ENCODE peak calls at places on chromosomes 16 and 17, in ten cellular contexts. G is psoas muscle, B is A549, A is Karpas-422, R is left ventricle myocardium inferior, H is sigmoid colon, E is tibial nerve, M is Caco-2, U is kidney, N is GM23248. K is an unnamed sample.
A peak's percentile ranks its signal among the peaks of the same experiment; 100 is the strongest.

GRCh38 chr16:71995038-71995437 is 5.2 kb downstream of the PKD1L3 start:
- DNase-seq in R (no peak), A (no peak), E (no peak), H (no peak), N (no peak), M (no peak), G (no peak), U (no peak), B (no peak), K (no peak)

GRCh38 chr16:3112881-3113574 is 642 bp downstream of the ZNF205 start:
- DNase-seq in G (no peak), B (no peak), U (peak; percentile 36), E (no peak), M (no peak), R (no peak), N (peak; percentile 42), H (peak; percentile 77), A (no peak), K (no peak)

GRCh38 chr17:20302191-20302917 is 165.0 kb downstream of the LGALS9B start:
- DNase-seq in G (no peak), N (peak; percentile 10), A (no peak), E (no peak), M (no peak), B (no peak), R (no peak), H (no peak), U (no peak), K (no peak)

GRCh38 chr16:50411034-50411433 is 42.2 kb upstream of the BRD7 start:
- DNase-seq in H (no peak), A (no peak), M (no peak), E (no peak), U (no peak), B (no peak), R (no peak), N (no peak), G (no peak), K (no peak)

GRCh38 chr17:33241390-33241789 is 51.7 kb downstream of the ASIC2 start:
- DNase-seq in M (no peak), U (no peak), G (no peak), A (no peak), H (no peak), B (peak; percentile 33), R (no peak), N (peak; percentile 18), E (no peak), K (no peak)

GRCh38 chr17:43966276-43966675 is 12.5 kb upstream of the PYY start:
- DNase-seq in B (no peak), E (no peak), A (no peak), H (no peak), U (no peak), N (no peak), M (no peak), R (no peak), G (no peak), K (no peak)

GRCh38 chr17:45224671-45225050 is 3.0 kb downstream of the FMNL1 start:
- DNase-seq in A (no peak), B (no peak), M (no peak), G (peak; percentile 49), E (no peak), R (no peak), N (no peak), H (no peak), U (no peak), K (no peak)

GRCh38 chr17:35051579-35052239 is 11.8 kb downstream of the RFFL start:
- DNase-seq in A (no peak), H (no peak), U (no peak), E (no peak), R (no peak), M (no peak), G (no peak), N (peak; percentile 19), B (no peak), K (no peak)

GRCh38 chr17:18959845-18960240 is 7.9 kb downstream of the SLC5A10 start:
- DNase-seq in U (peak; percentile 26), R (no peak), M (no peak), N (no peak), H (no peak), G (peak; percentile 34), E (no peak), A (no peak), B (no peak), K (peak; percentile 51)

GRCh38 chr17:16934133-16934795 is 37.7 kb downstream of the TNFRSF13B start:
- DNase-seq in G (no peak), N (no peak), H (peak; percentile 45), U (no peak), A (no peak), M (peak; percentile 23), R (peak; percentile 7), E (no peak), B (no peak), K (no peak)

GRCh38 chr16:79067600-79067999 is 532.9 kb downstream of the MAF start:
- DNase-seq in U (no peak), B (no peak), A (no peak), H (no peak), M (no peak), N (peak; percentile 2), E (no peak), G (no peak), R (no peak), K (no peak)

GRCh38 chr17:47917581-47917980 is 21.5 kb downstream of the SP2 start:
- DNase-seq in H (no peak), R (no peak), U (no peak), B (no peak), G (no peak), M (no peak), N (no peak), E (no peak), A (no peak), K (no peak)

GRCh38 chr17:74145756-74146155 is 57.7 kb upstream of the RPL38 start:
- DNase-seq in A (no peak), N (no peak), U (no peak), R (no peak), E (no peak), M (no peak), B (no peak), G (no peak), H (no peak), K (peak; percentile 6)

DNA sequence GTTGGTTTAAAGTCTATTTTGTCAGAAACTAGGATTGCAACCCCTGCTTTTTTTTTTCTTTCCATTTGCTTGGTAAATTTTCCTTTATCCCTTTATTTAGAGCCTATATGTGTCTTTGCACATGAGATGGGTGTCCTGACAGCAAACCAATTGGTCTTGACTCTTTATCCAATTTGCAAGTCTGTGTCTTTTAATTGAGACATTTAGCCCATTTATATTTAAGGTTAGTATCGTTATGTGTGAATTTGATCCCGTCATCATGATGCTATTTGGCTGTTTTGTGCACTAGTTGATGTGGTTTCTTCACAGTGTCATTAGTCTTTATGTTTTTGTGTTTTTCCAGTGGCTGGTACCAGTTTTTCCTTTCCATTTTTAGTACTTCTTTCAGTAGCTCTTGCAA is 127.7 kb upstream of the ZNF267 start:
- DNase-seq in G (no peak), B (no peak), R (no peak), N (no peak), M (no peak), A (no peak), H (no peak), E (no peak), U (no peak), K (no peak)
- H3K9me3 ChIP-seq in G (peaks cover 85% of the 10 kb centered on the region), B (peaks cover 53% of the 10 kb centered on the region), R (peaks cover 99% of the 10 kb centered on the region), N (peaks cover 17% of the 10 kb centered on the region), M (peaks cover 2% of the 10 kb centered on the region), A (peaks cover 43% of the 10 kb centered on the region), H (peaks cover 66% of the 10 kb centered on the region), E (no peaks in the 10 kb centered on the region), U (peaks cover 42% of the 10 kb centered on the region), K (peaks cover 12% of the 10 kb centered on the region)

GRCh38 chr16:89490386-89491237 is at the start of gene ANKRD11:
- DNase-seq in U (peak; percentile 100), M (peak; percentile 100), E (peak; percentile 96), B (peak; percentile 99), H (peak; percentile 100), G (peak; percentile 100), N (peak; percentile 100), R (peak; percentile 99), A (peak; percentile 100), K (peak; percentile 100)
- H3K4me1 ChIP-seq in U (peaks cover 12% of the 10 kb centered on the region), M (peaks cover 16% of the 10 kb centered on the region), E (peaks cover 45% of the 10 kb centered on the region), B (peaks cover 34% of the 10 kb centered on the region), H (peaks cover 48% of the 10 kb centered on the region), G (peaks cover 49% of the 10 kb centered on the region), N (peaks cover 24% of the 10 kb centered on the region), R (peaks cover 63% of the 10 kb centered on the region), A (peaks cover 29% of the 10 kb centered on the region), K (peaks cover 27% of the 10 kb centered on the region)

DNA sequence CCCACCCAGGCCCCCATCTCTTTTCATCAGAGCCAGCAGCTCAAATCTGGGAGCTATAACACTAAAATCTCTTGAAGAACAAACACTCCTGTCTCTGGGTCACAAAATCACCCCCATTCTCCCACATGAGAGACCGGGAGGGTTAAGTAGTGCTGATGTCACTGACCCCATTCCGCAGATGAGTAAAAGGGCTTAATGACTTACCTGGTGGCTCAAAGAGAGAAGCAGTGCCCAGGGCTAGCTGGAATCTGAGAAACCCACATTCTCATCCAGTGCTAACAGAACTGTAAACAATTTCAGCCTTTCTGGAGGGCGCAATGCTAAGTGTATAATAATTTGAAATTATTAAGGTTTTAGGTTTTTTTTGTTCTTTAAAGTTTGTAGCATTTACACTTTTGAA is 26.3 kb upstream of the LHX1 start:
- DNase-seq in B (no peak), G (no peak), A (no peak), N (no peak), R (no peak), U (no peak), H (no peak), M (no peak), E (no peak), K (no peak)
- H3K9me3 ChIP-seq in B (no peaks in the 10 kb centered on the region), G (no peaks in the 10 kb centered on the region), A (no peaks in the 10 kb centered on the region), N (no peaks in the 10 kb centered on the region), R (no peaks in the 10 kb centered on the region), U (no peaks in the 10 kb centered on the region), H (no peaks in the 10 kb centered on the region), M (no peaks in the 10 kb centered on the region), E (no peaks in the 10 kb centered on the region), K (no peaks in the 10 kb centered on the region)

GRCh38 chr16:70692481-70693203 is 6.8 kb upstream of the MTSS2 start:
- DNase-seq in A (no peak), H (no peak), U (peak; percentile 94), E (no peak), R (no peak), M (no peak), B (no peak), N (no peak), G (peak; percentile 69), K (no peak)
- H3K4me1 ChIP-seq in A (no peaks in the 10 kb centered on the region), H (peaks cover 100% of the 10 kb centered on the region), U (peaks cover 23% of the 10 kb centered on the region), E (peaks cover 84% of the 10 kb centered on the region), R (peaks cover 100% of the 10 kb centered on the region), M (peaks cover 44% of the 10 kb centered on the region), B (peaks cover 97% of the 10 kb centered on the region), N (peaks cover 62% of the 10 kb centered on the region), G (peaks cover 100% of the 10 kb centered on the region), K (peaks cover 59% of the 10 kb centered on the region)

DNA sequence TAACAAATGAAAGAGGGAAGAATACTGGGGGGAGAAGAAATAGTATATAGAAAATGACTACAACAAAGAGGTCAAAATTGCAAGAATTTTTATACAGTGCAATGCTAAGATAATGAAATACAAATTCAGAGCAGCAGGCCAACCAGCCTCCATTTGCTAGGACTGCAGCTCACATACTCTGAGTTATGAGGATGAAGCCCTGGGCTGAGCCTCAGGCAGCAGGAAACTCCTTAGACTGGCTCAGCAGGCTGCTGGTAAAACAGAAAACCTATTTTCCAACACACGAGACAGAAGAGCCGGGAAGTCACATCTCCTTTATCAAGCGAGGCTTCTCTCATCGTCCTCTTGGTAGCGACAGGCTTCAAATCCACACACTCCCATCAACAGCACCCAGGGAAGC is 296.5 kb downstream of the SLC39A11 start:
- DNase-seq in R (no peak), E (no peak), H (no peak), U (no peak), M (no peak), B (no peak), G (no peak), N (no peak), A (no peak), K (no peak)
- H3K9me3 ChIP-seq in R (peaks cover 66% of the 10 kb centered on the region), E (no peaks in the 10 kb centered on the region), H (peaks cover 9% of the 10 kb centered on the region), U (no peaks in the 10 kb centered on the region), M (peaks cover 18% of the 10 kb centered on the region), B (peaks cover 40% of the 10 kb centered on the region), G (peaks cover 15% of the 10 kb centered on the region), N (no peaks in the 10 kb centered on the region), A (no peaks in the 10 kb centered on the region), K (peaks cover 3% of the 10 kb centered on the region)

K was measured in RWPE2.